ENCODE peak calls at places on chromosomes 6 and 20, in seven cellular contexts. One of them, this sample, is unnamed.

GRCh38 chr20:61801857-61802442 is 263.7 kb downstream of the TAF4 start:
- DNase-seq in A549: no peak
- DNase-seq in IMR-90: no peak
- DNase-seq in sigmoid colon: no peak
- DNase-seq in Peyer's patch: no peak
- DNase-seq in spleen: peak; percentile 37
- DNase-seq in stomach: no peak
- DNase-seq in this sample: no peak

GRCh38 chr20:32201296-32201976 is 6.1 kb downstream of the PLAGL2 start:
- DNase-seq in stomach: no peak
- DNase-seq in spleen: no peak
- DNase-seq in A549: no peak
- DNase-seq in sigmoid colon: no peak
- DNase-seq in IMR-90: peak; percentile 43
- DNase-seq in Peyer's patch: no peak
- DNase-seq in this sample: no peak

GRCh38 chr6:115544765-115545409 is 515.8 kb downstream of the FRK start:
- DNase-seq in sigmoid colon: peak; percentile 58
- DNase-seq in Peyer's patch: no peak
- DNase-seq in IMR-90: no peak
- DNase-seq in A549: no peak
- DNase-seq in spleen: peak; percentile 36
- DNase-seq in stomach: no peak
- DNase-seq in this sample: no peak

GRCh38 chr6:31882344-31882743 is 3.5 kb upstream of the SLC44A4 start:
- DNase-seq in stomach: no peak
- DNase-seq in A549: no peak
- DNase-seq in IMR-90: peak; percentile 59
- DNase-seq in spleen: no peak
- DNase-seq in sigmoid colon: no peak
- DNase-seq in Peyer's patch: no peak
- DNase-seq in this sample: no peak

GRCh38 chr6:133890941-133891813 is 2.3 kb downstream of the TCF21 start:
- DNase-seq in spleen: peak; percentile 72
- DNase-seq in IMR-90: peak; percentile 39
- DNase-seq in stomach: peak; percentile 29
- DNase-seq in sigmoid colon: peak; percentile 73
- DNase-seq in A549: peak; percentile 48
- DNase-seq in Peyer's patch: peak; percentile 52
- DNase-seq in this sample: peak; percentile 55

GRCh38 chr20:51799586-51799985 is 2.7 kb downstream of the SALL4 start:
- DNase-seq in spleen: no peak
- DNase-seq in stomach: no peak
- DNase-seq in Peyer's patch: no peak
- DNase-seq in IMR-90: no peak
- DNase-seq in sigmoid colon: no peak
- DNase-seq in A549: no peak
- DNase-seq in this sample: no peak

GRCh38 chr20:58668901-58669286 is 17.8 kb downstream of the STX16 start:
- DNase-seq in spleen: no peak
- DNase-seq in Peyer's patch: no peak
- DNase-seq in IMR-90: no peak
- DNase-seq in A549: no peak
- DNase-seq in stomach: no peak
- DNase-seq in sigmoid colon: no peak
- DNase-seq in this sample: no peak

GRCh38 chr6:22966711-22967110 is 397.3 kb downstream of the HDGFL1 start:
- DNase-seq in sigmoid colon: no peak
- DNase-seq in spleen: no peak
- DNase-seq in IMR-90: no peak
- DNase-seq in Peyer's patch: no peak
- DNase-seq in stomach: no peak
- DNase-seq in A549: no peak
- DNase-seq in this sample: no peak

GRCh38 chr6:122207061-122207460 is 192.4 kb upstream of the HSF2 start:
- DNase-seq in Peyer's patch: no peak
- DNase-seq in IMR-90: no peak
- DNase-seq in stomach: no peak
- DNase-seq in sigmoid colon: no peak
- DNase-seq in A549: no peak
- DNase-seq in spleen: no peak
- DNase-seq in this sample: no peak

GRCh38 chr20:35791823-35792222 is 20.0 kb downstream of the PHF20 start:
- DNase-seq in sigmoid colon: no peak
- DNase-seq in Peyer's patch: no peak
- DNase-seq in stomach: no peak
- DNase-seq in spleen: peak; percentile 21
- DNase-seq in IMR-90: peak; percentile 93
- DNase-seq in A549: peak; percentile 47
- DNase-seq in this sample: no peak

GRCh38 chr6:168226832-168227434 is 92.6 kb downstream of the DACT2 start:
- DNase-seq in spleen: no peak
- DNase-seq in stomach: no peak
- DNase-seq in IMR-90: no peak
- DNase-seq in Peyer's patch: peak; percentile 40
- DNase-seq in sigmoid colon: no peak
- DNase-seq in A549: no peak
- DNase-seq in this sample: no peak

GRCh38 chr20:4484431-4485057 is 237.2 kb upstream of the PRND start:
- DNase-seq in IMR-90: no peak
- DNase-seq in A549: no peak
- DNase-seq in sigmoid colon: no peak
- DNase-seq in stomach: no peak
- DNase-seq in Peyer's patch: no peak
- DNase-seq in spleen: no peak
- DNase-seq in this sample: no peak

GRCh38 chr6:137827977-137828815 is 38.9 kb upstream of the TNFAIP3 start:
- DNase-seq in A549: no peak
- DNase-seq in stomach: no peak
- DNase-seq in Peyer's patch: no peak
- DNase-seq in IMR-90: no peak
- DNase-seq in sigmoid colon: no peak
- DNase-seq in spleen: no peak
- DNase-seq in this sample: no peak

GRCh38 chr20:63697357-63697867 is 960 bp downstream of the TNFRSF6B start:
- DNase-seq in stomach: no peak
- DNase-seq in IMR-90: no peak
- DNase-seq in A549: no peak
- DNase-seq in Peyer's patch: no peak
- DNase-seq in spleen: peak; percentile 77
- DNase-seq in sigmoid colon: peak; percentile 64
- DNase-seq in this sample: no peak
- TF ChIP-seq POLR2A in stomach: no peak
- TF ChIP-seq POLR2A in IMR-90: no peak
- TF ChIP-seq POLR2A in A549: no peak
- TF ChIP-seq POLR2A in Peyer's patch: no peak
- TF ChIP-seq POLR2A in spleen: no peak
- TF ChIP-seq POLR2A in sigmoid colon: no peak
- TF ChIP-seq POLR2A in this sample: no peak

DNA sequence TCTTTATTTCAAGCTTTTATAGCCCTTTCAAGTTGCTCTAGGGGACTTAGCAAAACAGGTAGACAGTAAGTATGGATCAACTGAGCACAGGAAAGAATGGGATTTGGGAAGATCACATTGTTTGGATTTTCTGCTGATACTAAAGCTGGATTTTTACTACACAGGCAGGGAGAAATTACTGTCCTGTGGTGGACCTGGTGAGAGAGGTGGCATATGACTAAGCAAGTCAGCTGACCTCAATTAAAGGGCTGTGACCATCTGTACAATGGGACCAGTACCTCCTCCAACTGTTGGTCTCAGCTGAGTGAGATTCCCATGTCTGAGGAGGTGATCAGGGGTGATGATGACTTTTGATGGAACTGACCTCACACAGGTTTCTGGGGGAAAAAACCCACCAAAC is 28.0 kb downstream of the RREB1 start:
- DNase-seq in sigmoid colon: no peak
- DNase-seq in Peyer's patch: no peak
- DNase-seq in IMR-90: no peak
- DNase-seq in stomach: no peak
- DNase-seq in A549: no peak
- DNase-seq in spleen: no peak
- DNase-seq in this sample: no peak
- TF ChIP-seq POLR2A in sigmoid colon: no peak
- TF ChIP-seq POLR2A in Peyer's patch: no peak
- TF ChIP-seq POLR2A in IMR-90: no peak
- TF ChIP-seq POLR2A in stomach: no peak
- TF ChIP-seq POLR2A in A549: no peak
- TF ChIP-seq POLR2A in spleen: no peak
- TF ChIP-seq POLR2A in this sample: no peak

DNA sequence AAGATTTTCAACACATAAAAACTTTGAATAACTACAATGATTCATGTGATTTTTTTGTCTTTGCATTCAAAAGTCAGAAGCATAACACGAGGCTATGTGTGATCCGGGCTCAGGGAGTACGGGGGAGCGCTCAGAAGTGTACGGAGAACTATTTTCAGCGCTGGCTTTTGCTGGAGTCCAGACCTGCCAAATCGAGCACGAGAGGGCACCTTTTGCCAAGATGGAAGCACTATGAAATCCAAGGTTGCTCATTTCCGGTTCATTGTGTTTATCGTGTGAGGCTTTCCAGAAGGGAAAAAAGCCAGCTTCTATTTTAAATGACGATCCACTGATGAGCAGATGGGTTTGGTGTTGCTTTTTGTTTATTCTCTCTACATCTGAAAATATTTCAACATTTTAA is 11.3 kb downstream of the RAMACL start:
- DNase-seq in spleen: no peak
- DNase-seq in Peyer's patch: no peak
- DNase-seq in stomach: no peak
- DNase-seq in sigmoid colon: peak; percentile 87
- DNase-seq in A549: no peak
- DNase-seq in IMR-90: no peak
- DNase-seq in this sample: peak; percentile 67
- TF ChIP-seq POLR2A in spleen: no peak
- TF ChIP-seq POLR2A in Peyer's patch: no peak
- TF ChIP-seq POLR2A in stomach: no peak
- TF ChIP-seq POLR2A in sigmoid colon: no peak
- TF ChIP-seq POLR2A in A549: no peak
- TF ChIP-seq POLR2A in IMR-90: no peak
- TF ChIP-seq POLR2A in this sample: no peak

GRCh38 chr20:49285813-49286494 is 8.1 kb upstream of the ZNFX1 start:
- DNase-seq in A549: no peak
- DNase-seq in stomach: no peak
- DNase-seq in sigmoid colon: no peak
- DNase-seq in IMR-90: no peak
- DNase-seq in Peyer's patch: no peak
- DNase-seq in spleen: no peak
- DNase-seq in this sample: no peak

GRCh38 chr20:49288250-49288751 is 10.4 kb upstream of the ZNFX1 start:
- DNase-seq in stomach: no peak
- DNase-seq in A549: no peak
- DNase-seq in sigmoid colon: no peak
- DNase-seq in Peyer's patch: no peak
- DNase-seq in spleen: no peak
- DNase-seq in IMR-90: no peak
- DNase-seq in this sample: no peak

GRCh38 chr20:49286689-49287551 is 9.1 kb upstream of the ZNFX1 start:
- DNase-seq in stomach: no peak
- DNase-seq in spleen: no peak
- DNase-seq in Peyer's patch: no peak
- DNase-seq in IMR-90: peak; percentile 36
- DNase-seq in A549: peak; percentile 80
- DNase-seq in sigmoid colon: no peak
- DNase-seq in this sample: no peak

GRCh38 chr20:49288784-49289696 is 11.2 kb upstream of the ZNFX1 start:
- DNase-seq in Peyer's patch: no peak
- DNase-seq in A549: no peak
- DNase-seq in sigmoid colon: no peak
- DNase-seq in stomach: no peak
- DNase-seq in spleen: no peak
- DNase-seq in IMR-90: no peak
- DNase-seq in this sample: no peak

GRCh38 chr20:49287555-49288249 is 9.8 kb upstream of the ZNFX1 start:
- DNase-seq in IMR-90: peak; percentile 73
- DNase-seq in A549: no peak
- DNase-seq in stomach: no peak
- DNase-seq in sigmoid colon: no peak
- DNase-seq in Peyer's patch: no peak
- DNase-seq in spleen: no peak
- DNase-seq in this sample: no peak
- TF ChIP-seq POLR2A in IMR-90: no peak
- TF ChIP-seq POLR2A in A549: no peak
- TF ChIP-seq POLR2A in stomach: no peak
- TF ChIP-seq POLR2A in sigmoid colon: no peak
- TF ChIP-seq POLR2A in Peyer's patch: no peak
- TF ChIP-seq POLR2A in spleen: no peak
- TF ChIP-seq POLR2A in this sample: no peak

GRCh38 chr20:17965042-17965697 is 3.4 kb downstream of the SNX5 start:
- DNase-seq in A549: no peak
- DNase-seq in stomach: no peak
- DNase-seq in Peyer's patch: peak; percentile 49
- DNase-seq in spleen: peak; percentile 80
- DNase-seq in IMR-90: no peak
- DNase-seq in sigmoid colon: no peak
- DNase-seq in this sample: no peak
- TF ChIP-seq POLR2A in A549: no peak
- TF ChIP-seq POLR2A in stomach: no peak
- TF ChIP-seq POLR2A in Peyer's patch: no peak
- TF ChIP-seq POLR2A in spleen: no peak
- TF ChIP-seq POLR2A in IMR-90: no peak
- TF ChIP-seq POLR2A in sigmoid colon: no peak
- TF ChIP-seq POLR2A in this sample: no peak

This sample was measured in heart left ventricle.